ENCODE peak calls at places on chromosome 22, in eight cellular contexts. L is stimulated activated CD4-positive, alpha-beta T cell treated with anti-CD3 and anti-CD28 coated beads, Interleukin-12 subunit alpha, Interleukin-12 subunit beta, amount 100 ng/mL, for 24 hours; S is sigmoid colon; U is iris pigment epithelial cell; J is HEK293T; Y is activated T-cell treated with anti-CD3 and anti-CD28 coated beads for 24 hours; B is GM04504; R is tibial nerve. N is an unnamed sample.

GRCh38 chr22:31637375-31637937 is 24.6 kb downstream of the PISD start:
- DNase-seq in B (no peak), Y (no peak), U (no peak), J (no peak), S (no peak), R (no peak), L (no peak), N (no peak)

GRCh38 chr22:22752556-22753477 is 108.4 kb downstream of the GGTLC2 start:
- DNase-seq in R (no peak), U (peak; percentile 77), S (no peak), Y (no peak), J (no peak), B (peak; percentile 17), L (no peak), N (no peak)

GRCh38 chr22:36612458-36612857 is 83.5 kb upstream of the EIF3D start:
- DNase-seq in J (no peak), B (peak; percentile 30), S (no peak), U (peak; percentile 7), R (no peak), Y (no peak), L (no peak), N (no peak)

GRCh38 chr22:38284042-38284402 is 11.2 kb upstream of the TMEM184B start:
- DNase-seq in U (peak; percentile 90), L (no peak), Y (no peak), J (no peak), R (no peak), B (peak; percentile 95), S (peak; percentile 85), N (no peak)

GRCh38 chr22:43481528-43482309 is 69.9 kb downstream of the MPPED1 start:
- DNase-seq in S (no peak), B (no peak), R (no peak), U (no peak), L (no peak), Y (no peak), J (no peak), N (no peak)

GRCh38 chr22:38731703-38732161 is 24.1 kb downstream of the SUN2 start:
- DNase-seq in B (no peak), L (no peak), J (no peak), S (no peak), Y (no peak), R (no peak), U (no peak), N (no peak)

GRCh38 chr22:48523091-48523490 is 1304.6 kb downstream of the BRD1 start:
- DNase-seq in S (no peak), U (no peak), B (no peak), R (no peak), J (no peak), Y (no peak), L (no peak), N (no peak)

GRCh38 chr22:49349841-49350381 is 477.8 kb downstream of the BRD1 start:
- DNase-seq in U (no peak), B (no peak), S (no peak), J (no peak), Y (no peak), L (no peak), R (no peak), N (no peak)

GRCh38 chr22:32532819-32533128 is 58.2 kb downstream of the FBXO7 start:
- DNase-seq in U (no peak), Y (no peak), B (no peak), S (no peak), L (no peak), J (no peak), R (no peak), N (no peak)

GRCh38 chr22:47616396-47617020 is 854.1 kb downstream of the TBC1D22A start:
- DNase-seq in L (no peak), Y (no peak), J (no peak), B (no peak), U (no peak), R (no peak), S (peak; percentile 57), N (no peak)

GRCh38 chr22:48248901-48249455 is 1486.5 kb downstream of the TBC1D22A start:
- DNase-seq in Y (no peak), J (no peak), L (no peak), S (peak; percentile 33), B (no peak), R (no peak), U (no peak), N (no peak)

GRCh38 chr22:28247667-28248363 is 328.8 kb upstream of the PITPNB start:
- DNase-seq in L (no peak), U (no peak), J (peak; percentile 50), S (no peak), B (no peak), Y (no peak), R (no peak), N (no peak)

GRCh38 chr22:48071305-48071704 is 1308.9 kb downstream of the TBC1D22A start:
- DNase-seq in U (no peak), Y (no peak), L (no peak), J (no peak), R (no peak), S (peak; percentile 26), B (no peak), N (no peak)

GRCh38 chr22:46462726-46463371 is 74.6 kb downstream of the CELSR1 start:
- DNase-seq in S (no peak), B (peak; percentile 51), L (no peak), U (peak; percentile 67), R (no peak), Y (no peak), J (no peak), N (no peak)

GRCh38 chr22:41995211-41995610 is 3.4 kb upstream of the WBP2NL start:
- DNase-seq in U (no peak), R (no peak), B (no peak), Y (no peak), J (no peak), L (no peak), S (no peak), N (no peak)

GRCh38 chr22:37920131-37920530 is 14.0 kb downstream of the MICALL1 start:
- DNase-seq in Y (no peak), L (no peak), B (no peak), S (no peak), U (no peak), R (no peak), J (no peak), N (no peak)

GRCh38 chr22:20064140-20064480 is 15.9 kb upstream of the DGCR8 start:
- DNase-seq in B (no peak), S (no peak), U (no peak), L (no peak), J (no peak), R (no peak), Y (no peak), N (no peak)

GRCh38 chr22:37196539-37197450 is 8.7 kb upstream of the C1QTNF6 start:
- DNase-seq in R (peak; percentile 77), J (no peak), Y (no peak), L (no peak), S (peak; percentile 95), U (peak; percentile 67), B (peak; percentile 89), N (no peak)

GRCh38 chr22:24481641-24482040 is 13.5 kb upstream of the UPB1 start:
- DNase-seq in S (no peak), Y (no peak), L (no peak), R (no peak), J (no peak), U (no peak), B (no peak), N (no peak)

GRCh38 chr22:29744902-29745301 is 21.9 kb downstream of the ZMAT5 start:
- DNase-seq in L (no peak), S (no peak), U (peak; percentile 87), R (no peak), J (no peak), Y (no peak), B (peak; percentile 61), N (peak; percentile 59)

GRCh38 chr22:37633693-37634504 is 5.6 kb upstream of the SH3BP1 start:
- DNase-seq in Y (no peak), R (peak; percentile 74), S (peak; percentile 95), L (no peak), J (no peak), U (peak; percentile 73), B (peak; percentile 69), N (peak; percentile 93)

GRCh38 chr22:45638834-45639746 is 32.5 kb upstream of the ATXN10 start:
- DNase-seq in B (peak; percentile 50), Y (no peak), L (no peak), R (peak; percentile 38), J (no peak), U (peak; percentile 75), S (peak; percentile 81), N (no peak)

GRCh38 chr22:39512026-39512425 is 8.3 kb upstream of the ATF4 start:
- DNase-seq in L (no peak), U (no peak), J (no peak), B (no peak), Y (no peak), R (no peak), S (peak; percentile 56), N (no peak)

GRCh38 chr22:43736651-43737050 is 75.5 kb downstream of the EFCAB6 start:
- DNase-seq in S (no peak), Y (no peak), R (no peak), L (no peak), U (no peak), J (no peak), B (no peak), N (no peak)

GRCh38 chr22:17748555-17749353 is 25.5 kb downstream of the BID start:
- DNase-seq in B (no peak), R (no peak), S (no peak), Y (no peak), J (no peak), U (no peak), L (no peak), N (no peak)

GRCh38 chr22:29149841-29150555 is 55.7 kb upstream of the EMID1 start:
- DNase-seq in S (peak; percentile 66), U (no peak), Y (no peak), L (no peak), B (no peak), J (no peak), R (peak; percentile 43), N (peak; percentile 46)

GRCh38 chr22:37208401-37209139 is 3.7 kb downstream of the SSTR3 start:
- DNase-seq in R (no peak), J (no peak), U (no peak), B (no peak), L (no peak), S (peak; percentile 55), Y (no peak), N (no peak)

GRCh38 chr22:37294747-37295146 is 12.4 kb downstream of the CYTH4 start:
- DNase-seq in R (no peak), S (no peak), U (no peak), Y (no peak), J (no peak), L (no peak), B (no peak), N (no peak)

GRCh38 chr22:42885446-42885845 is 28.4 kb upstream of the ARFGAP3 start:
- DNase-seq in B (peak; percentile 24), J (no peak), Y (no peak), U (peak; percentile 20), L (no peak), R (no peak), S (no peak), N (no peak)

GRCh38 chr22:21074092-21074715 is 28.5 kb downstream of the LRRC74B start:
- DNase-seq in L (no peak), R (no peak), Y (no peak), B (peak; percentile 77), J (no peak), S (no peak), U (peak; percentile 55), N (no peak)

GRCh38 chr22:22855617-22856308 is 31.9 kb upstream of the IGLL5 start:
- DNase-seq in R (no peak), L (no peak), Y (peak; percentile 25), J (peak; percentile 67), U (peak; percentile 1), S (no peak), B (no peak), N (peak; percentile 80)

GRCh38 chr22:49967333-49968241 is 7.0 kb downstream of the PIM3 start:
- DNase-seq in S (peak; percentile 83), J (no peak), L (no peak), R (peak; percentile 61), U (no peak), Y (no peak), B (no peak), N (peak; percentile 80)

GRCh38 chr22:24414984-24415945 is 12.1 kb upstream of the ADORA2A start:
- DNase-seq in Y (no peak), B (no peak), L (no peak), U (no peak), J (no peak), R (no peak), S (peak; percentile 50), N (no peak)

GRCh38 chr22:35172452-35172851 is 84.8 kb upstream of the HMGXB4 start:
- DNase-seq in J (no peak), L (no peak), Y (no peak), S (no peak), R (no peak), B (no peak), U (no peak), N (no peak)